ENCODE peak calls at places on chromosomes 2 and 18, in six cellular contexts. I, F, M, T, Q and Y are unnamed samples.

GRCh38 chr2:6977095-6977777 is 60.0 kb downstream of the RNF144A start:
- DNase-seq in M (no peak), I (peak; percentile 41), T (no peak), F (no peak), Q (no peak), Y (no peak)

GRCh38 chr18:49112031-49112430 is 161.3 kb upstream of the SMAD7 start:
- DNase-seq in M (no peak), F (no peak), Q (no peak), I (no peak), T (no peak), Y (no peak)

GRCh38 chr2:109348645-109349554 is 219.9 kb downstream of the SH3RF3 start:
- DNase-seq in I (no peak), M (no peak), T (no peak), Q (no peak), F (no peak), Y (peak; percentile 57)

GRCh38 chr2:105790467-105791118 is 45.9 kb downstream of the NCK2 start:
- DNase-seq in Q (no peak), I (no peak), M (no peak), T (no peak), F (no peak), Y (no peak)

GRCh38 chr2:29765711-29766110 is 155.7 kb downstream of the ALK start:
- DNase-seq in T (no peak), I (peak; percentile 11), M (no peak), F (no peak), Q (no peak), Y (no peak)

GRCh38 chr2:146119586-146119985 is 1599.7 kb upstream of the ZEB2 start:
- DNase-seq in M (no peak), T (no peak), Q (no peak), I (no peak), F (no peak), Y (no peak)

GRCh38 chr18:62644773-62645172 is 70.6 kb upstream of the PHLPP1 start:
- DNase-seq in I (no peak), M (no peak), T (no peak), Q (no peak), F (no peak), Y (no peak)

GRCh38 chr2:165112789-165113188 is 91.1 kb downstream of the SCN3A start:
- DNase-seq in M (no peak), Q (no peak), T (no peak), F (no peak), I (no peak), Y (no peak)

GRCh38 chr2:102540882-102541281 is 67.9 kb downstream of the SLC9A4 start:
- DNase-seq in F (no peak), T (no peak), I (no peak), M (no peak), Q (no peak), Y (no peak)

GRCh38 chr2:143458258-143458954 is 329.2 kb downstream of the ARHGAP15 start:
- DNase-seq in T (no peak), F (no peak), M (no peak), Q (no peak), I (no peak), Y (no peak)

GRCh38 chr2:124888431-124888830 is 863.3 kb downstream of the CNTNAP5 start:
- DNase-seq in Q (no peak), T (no peak), F (no peak), M (no peak), I (no peak), Y (no peak)

GRCh38 chr2:156727867-156728266 is 291.7 kb downstream of the GPD2 start:
- DNase-seq in I (no peak), F (no peak), T (no peak), Q (no peak), M (no peak), Y (no peak)

GRCh38 chr2:66729391-66729790 is 294.5 kb downstream of the MEIS1 start:
- DNase-seq in M (no peak), I (peak; percentile 10), T (no peak), Q (no peak), F (no peak), Y (no peak)